ENCODE peak calls at places on chromosomes 4 and X, in five cellular contexts. H, C, D, Q and G are unnamed samples.

GRCh38 chrX:103529550-103529949 is 10.3 kb upstream of the RAB40A start:
- DNase-seq in H (no peak), C (no peak), D (no peak), Q (no peak), G (no peak)

GRCh38 chr4:137677851-137678250 is 145.6 kb upstream of the PCDH18 start:
- DNase-seq in H (no peak), C (peak; percentile 86), D (no peak), Q (no peak), G (no peak)

GRCh38 chr4:14168919-14169318 is 541.4 kb upstream of the BOD1L1 start:
- DNase-seq in H (peak; percentile 16), C (peak; percentile 86), D (no peak), Q (no peak), G (no peak)

GRCh38 chrX:40172169-40172979 is 74.6 kb upstream of the BCOR start:
- DNase-seq in H (no peak), C (peak; percentile 25), D (no peak), Q (no peak), G (no peak)

GRCh38 chr4:136392576-136392975 is 1139.7 kb downstream of the PCDH18 start:
- DNase-seq in H (no peak), C (no peak), D (no peak), Q (no peak), G (no peak)

GRCh38 chr4:2007804-2008670 is 737 bp downstream of the NELFA start:
- DNase-seq in H (no peak), C (no peak), D (no peak), Q (no peak), G (no peak)

GRCh38 chrX:143571521-143571920 is 54.2 kb upstream of the SPANXN3 start:
- DNase-seq in H (peak; percentile 23), C (no peak), D (no peak), Q (no peak), G (no peak)

GRCh38 chrX:45771560-45772340 is 571.1 kb upstream of the DIPK2B start:
- DNase-seq in H (no peak), C (peak; percentile 58), D (no peak), Q (peak; percentile 70), G (no peak)

GRCh38 chr4:153573881-153574807 is 108.0 kb downstream of the TMEM131L start:
- DNase-seq in H (peak; percentile 6), C (peak; percentile 72), D (peak; percentile 85), Q (peak; percentile 38), G (peak; percentile 75)

GRCh38 chr4:173128199-173128890 is 40.3 kb upstream of the GALNT7 start:
- DNase-seq in H (no peak), C (no peak), D (no peak), Q (no peak), G (no peak)

GRCh38 chr4:616911-617643 is 8.3 kb upstream of the PDE6B start:
- DNase-seq in H (no peak), C (no peak), D (no peak), Q (no peak), G (no peak)

GRCh38 chr4:110808371-110808878 is 185.5 kb upstream of the PITX2 start:
- DNase-seq in H (no peak), C (peak; percentile 72), D (no peak), Q (no peak), G (no peak)

GRCh38 chr4:186946682-186947294 is 223.1 kb upstream of the FAT1 start:
- DNase-seq in H (no peak), C (no peak), D (no peak), Q (no peak), G (no peak)